ENCODE peak calls at places on chromosomes 16 and 17, in four cellular contexts. X is tibial nerve, D is GM06990, E is IMR-90. N is an unnamed sample.

GRCh38 chr16:29744541-29745101 is 1.2 kb downstream of the C16orf54 start:
- DNase-seq in E (no peak), D (peak), X (no peak), N (no peak)

GRCh38 chr17:63247706-63248105 is 198.4 kb downstream of the CYB561 start:
- DNase-seq in D (no peak), E (no peak), X (no peak), N (no peak)

GRCh38 chr17:70144260-70144846 is 25.0 kb upstream of the KCNJ2 start:
- DNase-seq in E (peak), X (no peak), D (no peak), N (no peak)

GRCh38 chr16:5575121-5575520 is 477.5 kb upstream of the EEF2KMT start:
- DNase-seq in E (no peak), X (no peak), D (no peak), N (no peak)

GRCh38 chr17:964881-965280 is 14.7 kb downstream of the NXN start:
- DNase-seq in X (no peak), E (no peak), D (no peak), N (no peak)

GRCh38 chr17:40355804-40356758 is 8.5 kb downstream of the GJD3 start:
- DNase-seq in X (no peak), D (no peak), E (no peak), N (no peak)

GRCh38 chr16:65315004-65315398 is 193.1 kb upstream of the CDH11 start:
- DNase-seq in D (no peak), E (no peak), X (peak), N (no peak)

GRCh38 chr17:794876-795275 is 12.7 kb downstream of the MRM3 start:
- DNase-seq in X (peak), E (peak), D (no peak), N (no peak)

GRCh38 chr16:57534881-57535658 is 1.3 kb downstream of the CCDC102A start:
- DNase-seq in E (no peak), D (no peak), X (no peak), N (no peak)

GRCh38 chr16:82750078-82750477 is 123.3 kb downstream of the CDH13 start:
- DNase-seq in E (peak), X (no peak), D (no peak), N (no peak)

GRCh38 chr17:44916781-44917241 is 1.5 kb upstream of the GFAP start:
- DNase-seq in D (no peak), X (no peak), E (peak), N (no peak)

GRCh38 chr17:8798176-8799000 is 777 bp downstream of the MFSD6L start:
- DNase-seq in E (no peak), X (no peak), D (no peak), N (no peak)

GRCh38 chr17:56868716-56869115 is 34.8 kb downstream of the DGKE start:
- DNase-seq in E (no peak), D (no peak), X (no peak), N (no peak)

GRCh38 chr17:56863974-56864373 is 30.0 kb downstream of the DGKE start:
- DNase-seq in E (no peak), D (no peak), X (no peak), N (no peak)

GRCh38 chr17:56866076-56866475 is 32.1 kb downstream of the DGKE start:
- DNase-seq in E (no peak), X (no peak), D (no peak), N (no peak)

GRCh38 chr17:56867948-56868376 is 34.0 kb downstream of the DGKE start:
- DNase-seq in D (no peak), X (no peak), E (peak), N (no peak)

DNA sequence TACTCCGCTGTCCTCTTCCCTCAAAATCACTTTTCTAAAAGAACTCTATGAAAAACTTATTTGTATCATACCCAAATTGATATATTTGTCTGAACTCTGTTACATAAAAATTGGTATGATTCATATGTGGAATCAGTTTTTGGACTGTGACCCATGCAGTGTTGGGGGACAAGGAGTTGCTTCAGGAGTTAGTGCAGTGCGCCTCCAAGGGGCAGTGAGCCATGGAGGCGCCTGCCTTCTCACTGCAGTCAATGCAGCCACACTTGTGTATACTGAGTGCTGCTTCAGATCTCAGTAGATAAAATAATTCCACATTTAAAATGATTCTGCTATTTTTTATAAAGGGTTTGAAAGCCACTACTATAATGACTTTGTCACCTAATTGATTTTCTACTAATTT is 32.5 kb downstream of the DGKE start:
- DNase-seq in E (no peak), D (no peak), X (no peak), N (no peak)
- TF ChIP-seq CTCF in E (no peak), D (no peak), X (no peak), N (peak)

GRCh38 chr17:51487947-51488346 is 227.6 kb downstream of the UTP18 start:
- DNase-seq in E (no peak), D (no peak), X (no peak), N (no peak)
- TF ChIP-seq CTCF in E (no peak), D (peak), X (no peak), N (peak)

DNA sequence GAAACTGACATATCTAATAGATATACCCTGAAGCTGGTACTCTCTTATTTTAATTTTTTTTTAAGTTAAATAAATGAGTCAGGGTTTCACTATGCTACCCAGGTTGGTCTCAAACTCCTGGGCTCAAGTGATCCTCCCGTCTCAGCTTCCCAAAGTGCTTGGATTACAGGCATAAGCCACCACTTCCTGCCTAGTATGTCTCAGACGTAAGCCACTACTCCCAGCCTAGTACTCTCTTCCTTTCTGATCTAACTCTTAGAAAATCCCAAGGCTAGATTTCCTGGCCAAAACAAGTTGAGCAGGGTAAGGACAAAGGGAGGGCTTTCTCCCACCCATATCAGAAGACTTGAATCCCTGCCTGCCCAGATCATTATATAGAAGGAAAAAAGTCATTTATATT is 33.7 kb downstream of the HOXB1 start:
- DNase-seq in E (peak), X (no peak), D (no peak), N (no peak)
- TF ChIP-seq CTCF in E (no peak), X (no peak), D (no peak), N (no peak)

GRCh38 chr17:61425682-61426481 is 26.2 kb downstream of the TBX2 start:
- DNase-seq in E (no peak), X (no peak), D (no peak), N (no peak)
- TF ChIP-seq CTCF in E (no peak), X (no peak), D (peak), N (peak)

GRCh38 chr16:89443727-89444084 is 46.7 kb downstream of the ANKRD11 start:
- DNase-seq in D (no peak), E (no peak), X (no peak), N (no peak)

GRCh38 chr16:89444151-89444723 is 46.1 kb downstream of the ANKRD11 start:
- DNase-seq in E (no peak), X (no peak), D (no peak), N (no peak)

GRCh38 chr16:89442588-89442987 is 47.8 kb downstream of the ANKRD11 start:
- DNase-seq in E (no peak), D (no peak), X (no peak), N (no peak)

GRCh38 chr16:89445166-89445565 is 45.2 kb downstream of the ANKRD11 start:
- DNase-seq in E (no peak), X (no peak), D (no peak), N (no peak)

DNA sequence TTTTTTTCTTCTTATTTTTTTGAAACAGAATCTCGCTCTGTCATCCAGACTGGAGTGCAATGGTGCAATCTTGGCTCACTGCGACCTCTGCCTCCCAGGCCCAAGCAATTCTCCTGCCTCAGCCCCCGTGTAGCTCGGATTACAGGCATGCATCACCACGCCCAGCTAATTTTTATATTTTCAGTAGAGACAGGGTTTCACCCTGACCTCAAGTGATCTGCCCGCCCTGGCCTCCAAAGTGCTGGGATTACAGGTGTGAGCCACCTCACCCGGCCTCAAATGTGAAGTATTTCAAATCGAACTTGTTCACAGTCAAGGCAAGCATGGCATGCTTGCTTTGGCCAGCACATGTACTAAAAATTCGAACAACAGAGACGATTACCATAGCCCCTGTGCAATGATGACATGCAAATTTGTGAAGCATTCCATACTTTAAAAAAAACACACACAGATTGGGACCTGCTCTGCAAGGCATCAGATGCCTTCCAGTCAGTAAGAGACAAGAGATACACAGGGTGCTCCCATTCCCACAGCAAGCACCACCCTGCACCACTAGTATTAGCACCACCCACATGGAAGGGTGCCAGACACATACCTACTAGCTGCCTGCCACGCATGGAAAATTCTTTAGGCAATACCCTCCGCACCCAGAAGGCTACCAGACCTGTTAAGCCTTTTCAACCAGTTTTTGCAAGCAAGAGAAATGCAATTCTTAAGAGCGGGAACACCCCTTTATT is 47.2 kb downstream of the ANKRD11 start:
- DNase-seq in X (no peak), D (no peak), E (peak), N (no peak)
- TF ChIP-seq CTCF in X (no peak), D (no peak), E (peak), N (no peak)